ENCODE peak calls at places on chromosome 22, in seven cellular contexts. S is left ventricle myocardium inferior, U is heart right ventricle, L is breast epithelium, E is cardiac muscle cell, J is IMR-90, T is mammary epithelial cell. V is an unnamed sample. For H3K27me3, the result is how much of the 10 kb centered on the place peaks cover.

GRCh38 chr22:35930933-35931332 is 97.7 kb downstream of the RBFOX2 start:
- DNase-seq in S (no peak), U (no peak), L (no peak), E (peak), J (peak), T (peak), V (no peak)

GRCh38 chr22:19759459-19759993 is 1.1 kb upstream of the TBX1 start:
- DNase-seq in S (no peak), U (no peak), L (no peak), E (no peak), J (no peak), T (no peak), V (no peak)

GRCh38 chr22:50577987-50578775 is at the start of gene CPT1B:
- DNase-seq in S (peak), U (peak), L (no peak), E (peak), J (peak), T (no peak), V (no peak)

GRCh38 chr22:49394116-49394785 is 433.4 kb downstream of the BRD1 start:
- DNase-seq in S (no peak), U (no peak), L (peak), E (no peak), J (no peak), T (no peak), V (no peak)

GRCh38 chr22:24120029-24120428 is 61.3 kb upstream of the SUSD2 start:
- DNase-seq in S (peak), U (peak), L (no peak), E (no peak), J (no peak), T (no peak), V (no peak)

GRCh38 chr22:40709752-40710413 is 30.6 kb downstream of the MCHR1 start:
- DNase-seq in S (peak), U (peak), L (no peak), E (peak), J (peak), T (no peak), V (no peak)

GRCh38 chr22:41009222-41009948 is 58.2 kb downstream of the RBX1 start:
- DNase-seq in S (no peak), U (no peak), L (no peak), E (peak), J (peak), T (peak), V (no peak)

GRCh38 chr22:32517488-32517887 is 42.9 kb downstream of the FBXO7 start:
- DNase-seq in S (no peak), U (no peak), L (no peak), E (no peak), J (no peak), T (no peak), V (no peak)

GRCh38 chr22:19121631-19122142 is 525 bp downstream of the DGCR2 start:
- DNase-seq in S (peak), U (peak), L (peak), E (peak), J (peak), T (peak), V (peak)

GRCh38 chr22:40289991-40290459 is 56.3 kb upstream of the ADSL start:
- DNase-seq in S (no peak), U (no peak), L (no peak), E (no peak), J (no peak), T (peak), V (no peak)

GRCh38 chr22:45505991-45506743 is 3.5 kb downstream of the FBLN1 start:
- DNase-seq in S (peak), U (no peak), L (no peak), E (no peak), J (no peak), T (no peak), V (no peak)

GRCh38 chr22:21623402-21623970 is 6.3 kb downstream of the YDJC start:
- DNase-seq in S (no peak), U (no peak), L (no peak), E (no peak), J (no peak), T (no peak), V (peak)

GRCh38 chr22:20779813-20780148 is 5.9 kb downstream of the SERPIND1 start:
- DNase-seq in S (no peak), U (no peak), L (no peak), E (peak), J (peak), T (no peak), V (no peak)

GRCh38 chr22:26414347-26414746 is 14.7 kb upstream of the ASPHD2 start:
- DNase-seq in S (no peak), U (no peak), L (no peak), E (no peak), J (no peak), T (no peak), V (no peak)

GRCh38 chr22:26416256-26416655 is 12.8 kb upstream of the ASPHD2 start:
- DNase-seq in S (no peak), U (no peak), L (no peak), E (no peak), J (no peak), T (no peak), V (no peak)

GRCh38 chr22:26416670-26417270 is 12.3 kb upstream of the ASPHD2 start:
- DNase-seq in S (no peak), U (no peak), L (no peak), E (peak), J (peak), T (peak), V (no peak)

GRCh38 chr22:26418620-26419019 is 10.4 kb upstream of the ASPHD2 start:
- DNase-seq in S (no peak), U (no peak), L (no peak), E (no peak), J (no peak), T (no peak), V (no peak)

DNA sequence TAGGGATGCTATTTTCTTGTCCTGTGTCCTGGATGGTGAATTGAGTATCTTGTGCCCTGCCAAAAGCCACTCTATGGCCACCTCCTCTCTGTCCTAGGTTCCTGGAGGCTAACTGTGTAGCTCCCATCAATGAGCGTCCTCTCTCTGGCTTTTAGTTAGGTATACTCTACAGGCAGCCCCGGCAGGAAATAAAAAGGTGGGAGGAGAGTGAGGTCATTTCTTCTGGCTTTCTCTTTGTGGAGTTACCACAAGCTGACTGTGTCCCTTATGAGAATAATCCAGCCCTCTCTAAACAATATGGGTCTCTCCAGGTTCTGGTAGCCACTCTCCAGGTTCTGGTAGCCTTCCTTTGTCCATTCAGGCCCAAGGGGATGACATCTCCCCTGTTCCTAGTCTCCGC is 11.7 kb upstream of the ASPHD2 start:
- DNase-seq in S (no peak), U (no peak), L (no peak), E (no peak), J (no peak), T (peak), V (no peak)
- H3K27me3 ChIP-seq in S (half or more), U (under half), L (under half), E (under half), J (under half), T (under half), V (under half)

GRCh38 chr22:39287076-39287743 is 32.2 kb downstream of the RPL3 start:
- DNase-seq in S (no peak), U (no peak), L (no peak), E (no peak), J (no peak), T (no peak), V (no peak)
- TF ChIP-seq CTCF in S (no peak), U (no peak), L (no peak), E (no peak), J (no peak), T (no peak), V (no peak)

GRCh38 chr22:29301716-29302401 is 4.6 kb upstream of the GAS2L1 start:
- DNase-seq in S (no peak), U (no peak), L (no peak), E (no peak), J (no peak), T (no peak), V (peak)
- H3K4me3 ChIP-seq in S (no peak), U (no peak), L (no peak), E (no peak), J (no peak), T (no peak), V (no peak)

GRCh38 chr22:43845981-43846380 is 16.3 kb downstream of the SULT4A1 start:
- DNase-seq in S (no peak), U (no peak), L (no peak), E (no peak), J (no peak), T (no peak), V (peak)
- H3K27me3 ChIP-seq in S (under half), U (under half), L (under half), E (under half), J (under half), T (under half), V (under half)

DNA sequence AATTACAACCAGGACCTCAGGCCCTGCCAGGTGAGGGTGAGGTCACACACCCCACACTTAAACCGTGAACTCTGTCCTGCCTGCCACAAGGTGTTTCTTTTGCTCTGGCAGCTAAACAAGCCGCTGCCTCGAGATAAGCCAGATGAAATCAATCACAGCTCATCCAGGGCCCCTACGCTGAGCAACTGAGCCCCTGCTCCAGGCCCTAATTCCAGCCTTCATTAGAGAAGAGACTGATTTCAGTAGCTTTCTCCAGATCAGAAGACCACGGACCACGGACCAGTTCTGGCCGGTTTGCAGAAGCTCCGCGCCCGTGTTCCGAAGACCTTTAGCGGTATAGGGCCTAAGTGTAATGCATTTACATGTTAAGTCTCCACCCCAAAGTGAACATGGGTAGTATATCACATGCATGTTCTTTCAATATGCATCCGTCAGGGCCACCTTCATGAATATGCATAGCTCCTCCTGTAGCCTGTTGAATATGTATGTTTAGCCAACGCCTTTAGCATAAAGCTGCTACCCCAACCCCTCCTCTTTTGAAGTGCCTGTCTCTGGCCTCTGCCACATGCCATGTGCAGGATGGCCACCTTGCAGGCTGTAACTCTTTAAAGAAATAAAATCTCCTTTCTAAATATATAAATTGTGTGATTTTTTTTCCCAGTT is 14.9 kb upstream of the RAC2 start:
- DNase-seq in S (no peak), U (no peak), L (no peak), E (no peak), J (no peak), T (no peak), V (no peak)
- TF ChIP-seq CTCF in S (no peak), U (no peak), L (no peak), E (no peak), J (no peak), T (no peak), V (no peak)